ENCODE peak calls at places on chromosomes 7 and 10, in eight cellular contexts. B, K, D, P, J, X, I and C are unnamed samples.

GRCh38 chr10:31457858-31458257 is 138.8 kb downstream of the ZEB1 start:
- DNase-seq in B (no peak), K (peak; percentile 5), D (no peak), P (no peak), J (no peak), X (no peak), I (no peak), C (no peak)

GRCh38 chr7:30422922-30423321 is 55.7 kb downstream of the NOD1 start:
- DNase-seq in B (no peak), K (no peak), D (no peak), P (no peak), J (no peak), X (peak; percentile 54), I (no peak), C (no peak)

GRCh38 chr10:56856569-56856968 is 495.5 kb upstream of the ZWINT start:
- DNase-seq in B (no peak), K (no peak), D (no peak), P (no peak), J (no peak), X (no peak), I (no peak), C (no peak)

GRCh38 chr7:82755705-82756551 is 312.4 kb upstream of the CACNA2D1 start:
- DNase-seq in B (peak; percentile 87), K (peak; percentile 6), D (no peak), P (no peak), J (no peak), X (peak; percentile 47), I (no peak), C (no peak)

GRCh38 chr7:74157605-74158004 is 16.6 kb upstream of the EIF4H start:
- DNase-seq in B (no peak), K (no peak), D (no peak), P (no peak), J (no peak), X (no peak), I (no peak), C (no peak)

GRCh38 chr7:49852619-49853462 is 79.4 kb downstream of the VWC2 start:
- DNase-seq in B (peak; percentile 4), K (peak; percentile 72), D (peak; percentile 29), P (no peak), J (no peak), X (peak; percentile 33), I (peak; percentile 57), C (peak; percentile 61)

GRCh38 chr7:85673881-85674280 is 487.0 kb upstream of the SEMA3D start:
- DNase-seq in B (no peak), K (no peak), D (no peak), P (no peak), J (no peak), X (no peak), I (no peak), C (no peak)

GRCh38 chr7:2190531-2190930 is 42.2 kb downstream of the MAD1L1 start:
- DNase-seq in B (no peak), K (no peak), D (no peak), P (no peak), J (no peak), X (peak; percentile 62), I (no peak), C (no peak)

GRCh38 chr7:106181658-106182265 is 69.7 kb upstream of the SYPL1 start:
- DNase-seq in B (no peak), K (no peak), D (no peak), P (no peak), J (no peak), X (no peak), I (no peak), C (no peak)

GRCh38 chr10:3071405-3072198 is 4.3 kb downstream of the PFKP start:
- DNase-seq in B (peak; percentile 79), K (peak; percentile 89), D (no peak), P (no peak), J (no peak), X (peak; percentile 91), I (no peak), C (peak; percentile 28)

GRCh38 chr7:73822319-73823173 is 8.2 kb upstream of the CLDN4 start:
- DNase-seq in B (peak; percentile 99), K (peak; percentile 99), D (peak; percentile 50), P (no peak), J (no peak), X (peak; percentile 90), I (peak; percentile 73), C (no peak)

GRCh38 chr10:128992770-128993169 is 474.3 kb upstream of the MGMT start:
- DNase-seq in B (no peak), K (no peak), D (no peak), P (no peak), J (no peak), X (no peak), I (no peak), C (no peak)